ENCODE peak calls at places on chromosomes 2 and 18, in five cellular contexts. L, J, P, N and X are unnamed samples.

GRCh38 chr18:31430554-31430953 is 17.0 kb upstream of the DSG3 start:
- DNase-seq in N (no peak), P (no peak), J (no peak), L (no peak), X (no peak)

GRCh38 chr2:187614756-187615155 is 60.5 kb upstream of the TFPI start:
- DNase-seq in J (no peak), N (no peak), L (no peak), P (no peak), X (no peak)

GRCh38 chr18:6355789-6356589 is 58.7 kb downstream of the L3MBTL4 start:
- DNase-seq in P (no peak), J (peak; percentile 71), N (no peak), L (no peak), X (no peak)

GRCh38 chr2:185919155-185919554 is 180.6 kb downstream of the FSIP2 start:
- DNase-seq in L (no peak), N (no peak), J (no peak), P (no peak), X (no peak)

GRCh38 chr2:44496130-44496529 is 134.4 kb downstream of the CAMKMT start:
- DNase-seq in L (no peak), N (no peak), P (no peak), J (no peak), X (no peak)

GRCh38 chr2:12717191-12717987 is 653 bp downstream of the TRIB2 start:
- DNase-seq in P (peak; percentile 72), L (peak; percentile 64), J (peak; percentile 28), N (peak; percentile 38), X (peak; percentile 68)

GRCh38 chr2:67996772-67997527 is 65.9 kb downstream of the C1D start:
- DNase-seq in N (no peak), L (no peak), P (no peak), J (no peak), X (no peak)

GRCh38 chr2:30756051-30756719 is 51.1 kb downstream of the CAPN13 start:
- DNase-seq in J (no peak), N (no peak), P (no peak), L (no peak), X (no peak)

GRCh38 chr2:71941731-71942575 is 205.7 kb downstream of the CYP26B1 start:
- DNase-seq in N (no peak), P (no peak), L (no peak), J (no peak), X (no peak)

GRCh38 chr2:220533485-220533884 is 906.1 kb downstream of the SLC4A3 start:
- DNase-seq in N (no peak), L (no peak), J (peak; percentile 25), P (no peak), X (no peak)

GRCh38 chr2:158496986-158497385 is 40.2 kb downstream of the PKP4 start:
- DNase-seq in N (no peak), L (no peak), P (no peak), J (no peak), X (no peak)

GRCh38 chr2:191657977-191658376 is 20.0 kb upstream of the NABP1 start:
- DNase-seq in P (no peak), L (no peak), N (no peak), J (no peak), X (no peak)

GRCh38 chr2:120517790-120518469 is 172.0 kb downstream of the INHBB start:
- DNase-seq in L (no peak), J (no peak), N (no peak), P (no peak), X (no peak)

GRCh38 chr18:79511271-79511670 is 115.5 kb downstream of the NFATC1 start:
- DNase-seq in J (no peak), L (peak; percentile 8), P (no peak), N (no peak), X (no peak)

GRCh38 chr2:46198931-46199330 is 98.3 kb upstream of the EPAS1 start:
- DNase-seq in L (no peak), P (no peak), N (no peak), J (no peak), X (no peak)

GRCh38 chr2:190497428-190497827 is 37.1 kb downstream of the NEMP2 start:
- DNase-seq in J (no peak), N (no peak), L (no peak), P (no peak), X (no peak)

GRCh38 chr2:159396796-159397195 is 110.3 kb upstream of the WDSUB1 start:
- DNase-seq in L (no peak), N (no peak), P (no peak), J (no peak), X (no peak)

GRCh38 chr18:45657357-45658335 is 42.4 kb downstream of the SLC14A2 start:
- DNase-seq in L (no peak), P (no peak), N (no peak), J (no peak), X (no peak)

GRCh38 chr2:65416945-65417344 is 15.5 kb downstream of the SPRED2 start:
- DNase-seq in L (peak; percentile 80), N (no peak), J (no peak), P (no peak), X (no peak)